ENCODE peak calls at places on chromosomes 4 and X, in four cellular contexts. P is WTC11, T is K562, B is HepG2. U is an unnamed sample.

GRCh38 chr4:78542373-78542772 is 9.2 kb upstream of the ANXA3 start:
- DNase-seq in P (no peak), B (peak), T (no peak), U (no peak)

GRCh38 chr4:15677507-15677988 is 4.1 kb upstream of the FAM200B start:
- DNase-seq in B (peak), T (peak), P (no peak), U (no peak)

GRCh38 chr4:128225148-128225547 is 62.5 kb downstream of the PGRMC2 start:
- DNase-seq in T (no peak), B (no peak), P (no peak), U (no peak)

GRCh38 chr4:123250843-123251242 is 145.8 kb upstream of the SPRY1 start:
- DNase-seq in T (no peak), B (no peak), P (no peak), U (no peak)

GRCh38 chr4:102321260-102321991 is 23.9 kb downstream of the SLC39A8 start:
- DNase-seq in P (no peak), T (no peak), B (no peak), U (no peak)

GRCh38 chr4:13164783-13165371 is 319.3 kb downstream of the RAB28 start:
- DNase-seq in T (no peak), P (no peak), B (peak), U (no peak)

GRCh38 chr4:165058676-165059075 is 5.0 kb downstream of the TRIM75 start:
- DNase-seq in T (no peak), P (no peak), B (no peak), U (no peak)

GRCh38 chr4:21792736-21793135 is 155.8 kb downstream of the KCNIP4 start:
- DNase-seq in B (no peak), P (no peak), T (no peak), U (no peak)

GRCh38 chr4:75118739-75119138 is 185.8 kb downstream of the PARM1 start:
- DNase-seq in B (no peak), T (no peak), P (no peak), U (no peak)

GRCh38 chrX:9183481-9183880 is 149.6 kb upstream of the FAM9B start:
- DNase-seq in B (no peak), T (no peak), P (no peak), U (no peak)

GRCh38 chrX:46770817-46771163 is 11.9 kb upstream of the SLC9A7 start:
- DNase-seq in B (no peak), T (no peak), P (no peak), U (peak)

GRCh38 chr4:13495753-13496152 is 11.6 kb upstream of the RAB28 start:
- DNase-seq in T (no peak), B (no peak), P (no peak), U (no peak)

GRCh38 chr4:74014332-74014731 is 15.9 kb upstream of the CXCL5 start:
- DNase-seq in B (no peak), P (no peak), T (no peak), U (no peak)

GRCh38 chr4:21858971-21859370 is 89.6 kb downstream of the KCNIP4 start:
- DNase-seq in T (no peak), B (no peak), P (no peak), U (no peak)

GRCh38 chrX:150897371-150898319 is 823 bp downstream of the CD99L2 start:
- DNase-seq in T (peak), B (no peak), P (peak), U (peak)

GRCh38 chr4:1401409-1402020 is 4.7 kb downstream of the NKX1-1 start:
- DNase-seq in T (no peak), P (no peak), B (no peak), U (no peak)

GRCh38 chr4:73222466-73223257 is 35.9 kb downstream of the ANKRD17 start:
- DNase-seq in T (peak), P (no peak), B (peak), U (peak)

GRCh38 chrX:104168127-104168526 is 1.9 kb downstream of the FAM199X start:
- DNase-seq in B (no peak), T (no peak), P (no peak), U (no peak)

GRCh38 chrX:103663921-103664320 is 22.6 kb downstream of the MORF4L2 start:
- DNase-seq in B (no peak), P (no peak), T (no peak), U (no peak)

GRCh38 chrX:120334603-120335002 is 23.3 kb upstream of the TMEM255A start:
- DNase-seq in T (peak), P (no peak), B (no peak), U (no peak)

GRCh38 chr4:149781150-149781549 is 34.5 kb downstream of the IQCM start:
- DNase-seq in T (no peak), B (no peak), P (no peak), U (no peak)
- TF ChIP-seq NR3C1 in T (no peak), B (no peak), P (no peak), U (no peak)

GRCh38 chr4:55906323-55906722 is 42.4 kb upstream of the CEP135 start:
- DNase-seq in P (no peak), B (no peak), T (no peak), U (no peak)

GRCh38 chr4:55907469-55907868 is 41.3 kb upstream of the CEP135 start:
- DNase-seq in T (no peak), P (no peak), B (no peak), U (no peak)

GRCh38 chr4:55906999-55907398 is 41.7 kb upstream of the CEP135 start:
- DNase-seq in T (no peak), B (no peak), P (no peak), U (no peak)

GRCh38 chr4:55912249-55912648 is 36.5 kb upstream of the CEP135 start:
- DNase-seq in P (no peak), T (no peak), B (no peak), U (no peak)

DNA sequence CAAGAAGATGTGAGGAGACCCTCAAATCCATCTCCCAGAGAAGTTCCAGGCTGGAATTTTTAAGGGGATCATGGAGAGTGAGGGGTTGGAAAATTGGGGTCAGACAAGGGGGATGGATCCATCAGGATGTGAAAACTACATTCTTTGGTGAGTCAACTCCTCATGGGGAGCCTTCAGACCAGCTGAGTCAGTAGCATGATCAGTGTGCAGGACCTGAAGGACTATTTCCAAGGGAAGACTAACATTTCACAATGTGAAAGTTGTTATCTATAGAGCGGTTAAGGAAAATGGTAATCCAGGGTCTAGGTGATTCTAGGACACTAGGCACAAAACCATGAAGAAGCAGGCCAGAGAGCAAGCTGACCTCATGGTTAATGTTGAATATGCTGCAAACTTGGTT is 38.6 kb upstream of the CEP135 start:
- DNase-seq in P (no peak), T (no peak), B (no peak), U (no peak)
- TF ChIP-seq HMGXB4 in P (no peak), T (no peak), B (no peak), U (no peak)

DNA sequence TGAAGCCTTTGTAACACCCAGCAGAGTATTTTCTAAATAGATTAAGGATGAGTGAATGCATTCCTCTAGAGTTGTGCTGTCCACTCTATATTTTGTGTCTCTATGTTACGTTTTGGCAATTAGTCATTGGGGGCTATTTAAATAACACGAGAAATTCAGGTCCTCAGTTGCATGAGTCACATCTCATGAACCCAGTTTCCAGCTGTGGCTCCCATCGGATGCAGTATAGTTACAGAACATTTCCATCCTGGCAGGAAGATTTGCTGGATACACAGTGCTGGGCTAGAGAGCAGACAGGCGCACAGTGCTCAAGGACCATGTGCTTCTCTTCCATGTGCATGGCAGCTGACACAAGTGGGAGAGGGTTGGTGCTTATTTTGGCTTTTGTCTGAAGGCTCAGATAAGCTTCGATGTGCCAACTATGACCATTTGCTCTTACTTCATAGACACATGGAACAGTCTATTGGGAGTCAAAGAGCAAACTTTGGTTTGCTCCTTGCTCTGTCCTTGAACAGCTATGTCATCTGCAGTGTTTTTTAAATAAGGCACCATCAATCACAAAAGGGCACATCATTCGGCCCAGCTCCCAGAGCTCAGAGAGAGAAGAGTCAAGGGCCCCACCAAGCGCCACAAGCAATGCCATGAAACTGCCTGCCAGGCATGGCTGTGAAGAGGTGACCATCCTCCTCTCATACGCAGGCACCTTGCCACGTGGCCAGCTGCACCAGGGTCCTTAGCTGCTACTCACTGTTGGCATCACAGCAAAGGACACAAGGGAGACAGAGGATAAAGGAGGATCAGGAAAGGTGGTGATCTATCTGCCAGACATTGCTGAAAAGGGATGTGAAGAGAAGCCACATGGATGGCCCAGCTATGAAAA is 8.1 kb upstream of the STS start:
- DNase-seq in B (no peak), P (no peak), T (no peak), U (no peak)
- TF ChIP-seq NR3C1 in B (no peak), P (no peak), T (no peak), U (no peak)

DNA sequence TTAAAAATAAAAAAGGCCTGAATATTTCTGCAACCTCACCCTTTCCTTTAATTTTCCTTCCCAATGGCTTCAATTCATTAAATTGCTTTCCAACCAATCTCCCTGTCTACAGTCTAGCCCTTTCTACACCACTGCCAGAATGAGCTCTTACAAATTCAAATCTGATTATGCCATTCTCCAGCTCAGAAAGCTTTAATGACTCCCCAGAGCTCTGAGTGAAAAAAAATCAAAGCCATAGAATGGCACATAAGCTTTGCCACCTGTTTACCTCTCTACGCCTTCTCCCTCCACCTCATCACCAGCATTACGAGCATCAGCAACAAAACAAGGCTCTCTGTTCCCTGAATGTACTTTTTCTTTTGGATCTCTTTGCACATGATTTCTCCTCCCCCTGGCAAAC is 515.8 kb downstream of the PCDH7 start:
- DNase-seq in P (no peak), T (no peak), B (no peak), U (no peak)
- TF ChIP-seq HMGXB4 in P (no peak), T (no peak), B (no peak), U (no peak)

GRCh38 chr4:41256131-41256739 is 493 bp upstream of the UCHL1 start:
- DNase-seq in B (no peak), P (peak), T (no peak), U (peak)

GRCh38 chr4:41257257-41257900 is 651 bp downstream of the UCHL1 start:
- DNase-seq in T (no peak), B (no peak), P (peak), U (peak)

GRCh38 chr4:41258783-41259182 is 2.1 kb downstream of the UCHL1 start:
- DNase-seq in P (peak), T (peak), B (peak), U (peak)

GRCh38 chr4:41257901-41258300 is 1.2 kb downstream of the UCHL1 start:
- DNase-seq in T (no peak), P (no peak), B (no peak), U (no peak)

GRCh38 chr4:41256740-41257256 is at the start of gene UCHL1:
- DNase-seq in P (peak), T (no peak), B (no peak), U (peak)
- TF ChIP-seq NR3C1 in P (peak), T (no peak), B (no peak), U (no peak)

DNA sequence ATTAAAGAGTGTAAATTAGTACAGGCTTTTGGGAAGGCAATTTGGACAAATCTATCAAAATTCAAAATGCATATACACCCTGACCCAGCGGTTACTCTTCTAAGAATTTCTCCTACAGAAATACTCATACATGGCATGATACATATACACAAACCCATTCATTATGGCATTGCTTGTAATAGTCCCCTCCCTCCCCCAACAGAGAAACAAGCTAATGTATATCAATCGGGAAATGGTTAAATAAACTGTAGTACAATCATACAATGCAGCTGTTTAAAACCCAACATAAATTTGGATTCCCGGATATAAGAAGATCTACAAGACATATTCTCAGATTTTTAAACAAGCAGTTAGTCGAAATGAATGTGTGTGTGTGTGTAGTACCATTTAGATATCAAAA is 808 bp downstream of the HUWE1 start:
- DNase-seq in T (no peak), P (no peak), B (no peak), U (no peak)
- TF ChIP-seq HMGXB4 in T (no peak), P (no peak), B (no peak), U (no peak)

DNA sequence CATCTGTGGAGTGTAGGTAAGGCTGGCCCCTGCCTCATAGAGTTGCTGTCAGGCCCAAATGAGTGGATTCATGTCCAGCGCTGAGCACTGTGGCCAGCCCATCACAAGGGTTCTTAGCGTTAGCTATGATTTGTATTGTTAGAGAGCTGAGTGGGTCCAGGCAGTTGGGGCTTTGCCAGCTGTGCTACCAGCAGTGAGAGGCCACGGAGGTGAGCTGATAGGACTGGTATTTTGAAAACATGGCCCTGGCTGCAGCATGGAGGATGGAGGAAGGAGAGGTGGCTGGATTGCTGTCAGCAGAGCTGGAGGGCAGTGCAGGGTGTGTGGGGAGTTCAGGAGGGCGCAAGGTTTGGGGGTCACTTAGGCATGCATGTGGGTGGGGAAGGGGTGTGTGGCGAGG is 69.8 kb downstream of the PSAPL1 start:
- DNase-seq in P (no peak), T (no peak), B (no peak), U (no peak)
- TF ChIP-seq NR3C1 in P (no peak), T (no peak), B (no peak), U (no peak)

U was measured in A549.